ENCODE peak calls at places on chromosomes 16 and 17, in six cellular contexts. Y is trophoblast cell, E is mesenchymal stem cell, S is H1, T is H9, D is neuronal stem cell. Q is an unnamed sample.
A peak's percentile ranks its signal among the peaks of the same experiment; 100 is the strongest.

GRCh38 chr17:28828294-28829040 is 14.1 kb downstream of the FAM222B start:
- DNase-seq in Y (no peak), E (no peak), S (no peak), T (no peak), D (no peak), Q (peak; percentile 35)

GRCh38 chr16:24609740-24610420 is 70.5 kb downstream of the RBBP6 start:
- DNase-seq in Y (no peak), E (peak; percentile 73), S (peak; percentile 69), T (peak; percentile 60), D (peak; percentile 44), Q (peak; percentile 31)

GRCh38 chr17:57108656-57109392 is 23.8 kb downstream of the AKAP1 start:
- DNase-seq in Y (no peak), E (no peak), S (no peak), T (no peak), D (no peak), Q (no peak)

GRCh38 chr16:84718-85452 is 6.9 kb downstream of the MPG start:
- DNase-seq in Y (no peak), E (peak; percentile 97), S (no peak), T (no peak), D (no peak), Q (peak; percentile 96)

GRCh38 chr17:58411408-58411894 is 5.9 kb downstream of the RNF43 start:
- DNase-seq in Y (peak; percentile 88), E (no peak), S (no peak), T (no peak), D (no peak), Q (no peak)

GRCh38 chr16:48576927-48577326 is 33.1 kb downstream of the N4BP1 start:
- DNase-seq in Y (no peak), E (no peak), S (no peak), T (no peak), D (no peak), Q (peak; percentile 28)

GRCh38 chr17:2808367-2809335 is 12.4 kb downstream of the RAP1GAP2 start:
- DNase-seq in Y (no peak), E (no peak), S (no peak), T (no peak), D (no peak), Q (no peak)

GRCh38 chr17:31857920-31858646 is 961 bp downstream of the COPRS start:
- DNase-seq in Y (no peak), E (peak; percentile 5), S (no peak), T (no peak), D (no peak), Q (no peak)

GRCh38 chr16:23324727-23325126 is 22.6 kb downstream of the SCNN1B start:
- DNase-seq in Y (no peak), E (no peak), S (no peak), T (no peak), D (no peak), Q (no peak)

GRCh38 chr17:74369665-74370490 is 2.6 kb downstream of the GPR142 start:
- DNase-seq in Y (no peak), E (no peak), S (no peak), T (no peak), D (no peak), Q (no peak)

GRCh38 chr16:75806487-75806886 is 80.2 kb upstream of the CPHXL start:
- DNase-seq in Y (no peak), E (no peak), S (no peak), T (no peak), D (no peak), Q (no peak)

GRCh38 chr17:63382136-63382535 is 64.0 kb downstream of the CYB561 start:
- DNase-seq in Y (no peak), E (peak; percentile 29), S (no peak), T (no peak), D (no peak), Q (no peak)

GRCh38 chr16:7548796-7549318 is 216.2 kb downstream of the RBFOX1 start:
- DNase-seq in Y (no peak), E (no peak), S (no peak), T (no peak), D (no peak), Q (no peak)
- H3K14ac ChIP-seq in Y (no peak overlapping the region), E (no peak overlapping the region), S (no peak overlapping the region), T (no peak overlapping the region), D (no peak overlapping the region), Q (no peak overlapping the region)

GRCh38 chr17:10196936-10197335 is 1.5 kb downstream of the GAS7 start:
- DNase-seq in Y (no peak), E (no peak), S (no peak), T (no peak), D (no peak), Q (no peak)

GRCh38 chr17:10200016-10200415 is 1.6 kb upstream of the GAS7 start:
- DNase-seq in Y (peak; percentile 85), E (no peak), S (no peak), T (no peak), D (no peak), Q (no peak)

GRCh38 chr17:10197721-10198508 is 491 bp downstream of the GAS7 start:
- DNase-seq in Y (no peak), E (peak; percentile 33), S (no peak), T (peak; percentile 49), D (no peak), Q (no peak)

GRCh38 chr17:10197362-10197720 is 1.1 kb downstream of the GAS7 start:
- DNase-seq in Y (no peak), E (peak; percentile 44), S (no peak), T (no peak), D (no peak), Q (no peak)

DNA sequence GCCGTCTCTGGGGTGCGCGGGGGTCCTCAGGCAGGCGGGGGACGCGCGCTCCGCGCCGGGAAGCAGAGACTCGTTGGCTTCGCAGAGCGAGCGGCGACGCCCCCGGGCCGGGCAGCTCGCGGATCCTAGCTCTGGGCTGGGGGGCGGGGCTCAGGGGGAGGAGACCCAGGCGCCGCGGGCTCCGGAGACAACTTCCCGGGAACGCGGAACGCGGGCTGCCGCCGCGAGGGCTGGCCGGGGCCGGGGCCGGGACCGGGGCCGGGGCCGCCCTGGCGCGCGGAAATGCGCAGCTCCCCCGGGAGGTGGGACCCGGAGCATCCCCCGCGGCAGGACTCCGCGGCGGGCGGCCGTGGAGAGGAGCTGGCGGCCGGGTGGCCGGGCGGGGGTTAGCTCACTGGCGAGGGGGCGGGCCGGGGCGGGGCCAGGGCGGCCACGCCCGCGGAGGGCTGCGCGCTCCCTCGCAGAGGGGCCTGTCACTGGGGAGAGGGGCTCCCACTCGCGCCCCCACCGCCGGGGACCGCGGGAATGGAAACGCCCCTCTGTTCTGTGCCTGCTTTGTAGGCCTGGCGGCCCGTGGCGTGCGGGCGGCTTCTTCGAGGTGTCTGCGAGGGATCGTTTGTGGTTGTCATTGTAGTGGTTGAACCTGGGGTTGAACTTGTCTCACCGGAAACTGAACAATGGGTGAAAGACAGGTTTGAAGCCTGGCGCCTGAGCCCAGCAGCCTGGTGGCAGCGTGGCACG is at the start of gene GAS7:
- DNase-seq in Y (no peak), E (peak; percentile 60), S (peak; percentile 89), T (peak; percentile 86), D (peak; percentile 66), Q (peak; percentile 26)
- H2AFZ ChIP-seq in Y (peak within 1 kb of the TSS; percentile 79), E (no peak within 1 kb of the TSS), S (peak within 1 kb of the TSS; percentile 89), T (no peak within 1 kb of the TSS), D (peak within 1 kb of the TSS; percentile 80), Q (peak within 1 kb of the TSS; percentile 91)

GRCh38 chr17:48440660-48441059 is 10.6 kb upstream of the SKAP1 start:
- DNase-seq in Y (no peak), E (no peak), S (no peak), T (no peak), D (no peak), Q (no peak)

GRCh38 chr17:48438662-48439061 is 8.6 kb upstream of the SKAP1 start:
- DNase-seq in Y (no peak), E (no peak), S (no peak), T (no peak), D (no peak), Q (no peak)

GRCh38 chr17:48439875-48440505 is 10.0 kb upstream of the SKAP1 start:
- DNase-seq in Y (no peak), E (peak; percentile 50), S (no peak), T (no peak), D (no peak), Q (no peak)

GRCh38 chr17:48439473-48439872 is 9.5 kb upstream of the SKAP1 start:
- DNase-seq in Y (no peak), E (peak; percentile 25), S (no peak), T (no peak), D (no peak), Q (no peak)

DNA sequence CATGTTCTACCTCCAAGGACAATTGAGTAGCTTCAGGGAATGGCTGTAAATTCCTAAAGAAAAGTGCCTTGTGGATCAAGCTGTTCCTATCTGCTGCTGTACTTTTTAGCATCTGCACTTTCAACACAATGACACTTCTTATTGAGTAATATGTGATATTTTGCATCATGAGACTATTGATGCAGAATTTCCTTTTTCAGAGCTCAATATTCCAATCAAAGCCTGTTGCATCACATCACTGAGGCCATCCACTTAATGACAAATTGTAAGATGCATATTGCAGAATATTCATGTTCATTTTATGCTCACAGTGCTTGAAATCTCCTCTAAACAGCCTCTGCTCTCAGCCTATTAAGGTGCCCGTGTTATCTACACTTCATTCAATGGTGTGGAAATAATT is 9.1 kb upstream of the SKAP1 start:
- DNase-seq in Y (no peak), E (no peak), S (no peak), T (no peak), D (no peak), Q (no peak)
- H3K14ac ChIP-seq in Y (no peak overlapping the region), E (no peak overlapping the region), S (no peak overlapping the region), T (no peak overlapping the region), D (no peak overlapping the region), Q (no peak overlapping the region)

DNA sequence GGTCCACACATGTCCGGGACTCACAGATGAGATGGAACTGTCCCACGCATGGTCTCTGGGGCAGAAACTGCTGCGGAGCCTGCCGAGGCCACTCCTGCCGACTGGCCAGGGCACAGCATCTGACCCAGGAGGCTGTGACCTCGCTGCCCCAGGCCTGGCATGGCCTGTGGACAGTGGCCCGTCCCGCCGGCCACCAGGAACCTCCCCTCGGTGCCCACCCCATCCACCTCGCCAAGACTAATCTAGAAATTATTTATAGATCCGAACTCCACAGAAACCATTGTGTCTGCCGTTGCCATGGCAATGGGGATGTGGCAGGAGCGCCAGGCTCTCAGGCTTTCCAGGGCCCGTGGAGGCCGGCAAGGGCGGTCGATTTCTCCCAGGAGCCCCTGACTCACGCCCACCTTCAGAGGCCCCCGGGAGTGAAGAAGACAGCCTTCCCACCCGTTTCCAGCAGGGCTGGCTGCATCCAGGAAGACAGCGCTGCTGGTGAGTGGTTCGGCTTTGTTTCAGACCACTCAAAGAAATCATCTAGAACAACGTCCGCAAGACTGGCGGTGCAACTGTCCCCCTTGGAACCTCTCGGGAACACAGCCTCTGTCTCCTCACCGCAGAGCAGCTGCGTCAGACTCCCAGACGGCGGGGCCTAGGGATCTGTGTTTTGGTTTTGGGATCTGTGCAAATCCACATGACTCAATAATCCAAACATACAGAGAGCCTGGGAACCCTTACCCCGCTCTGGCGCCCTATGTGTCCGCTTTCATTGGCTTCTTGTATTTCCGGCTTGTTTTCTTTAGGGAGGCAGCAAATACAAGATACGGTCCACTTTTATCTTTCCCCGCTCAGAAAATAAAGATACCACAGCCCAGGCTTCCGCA is 48.4 kb upstream of the ZCCHC14 start:
- DNase-seq in Y (no peak), E (peak; percentile 50), S (no peak), T (no peak), D (no peak), Q (peak; percentile 79)
- H2AFZ ChIP-seq in Y (no peak overlapping the region), E (no peak overlapping the region), S (no peak overlapping the region), T (no peak overlapping the region), D (peak overlapping the region; percentile 68), Q (peak overlapping the region; percentile 86)

GRCh38 chr16:11161974-11162373 is 94.0 kb downstream of the SOCS1 start:
- DNase-seq in Y (no peak), E (no peak), S (no peak), T (no peak), D (no peak), Q (no peak)
- H3K14ac ChIP-seq in Y (no peak overlapping the region), E (no peak overlapping the region), S (no peak overlapping the region), T (no peak overlapping the region), D (no peak overlapping the region), Q (peak overlapping the region; percentile 54)

Q was measured in IMR-90.